ENCODE peak calls at places on chromosomes 16 and 17, in eight cellular contexts. N, B, R, E, Z, S, H and F are unnamed samples.

GRCh38 chr16:16166085-16166484 is 57.2 kb downstream of the ABCC6 start:
- DNase-seq in N (no peak), B (no peak), R (no peak), E (no peak), Z (no peak), S (no peak), H (no peak), F (no peak)

GRCh38 chr17:45293413-45294211 is 23.2 kb downstream of the MAP3K14 start:
- DNase-seq in N (peak), B (no peak), R (peak), E (peak), Z (peak), S (no peak), H (peak), F (peak)

GRCh38 chr17:4950075-4950756 is 703 bp upstream of the ENO3 start:
- DNase-seq in N (no peak), B (no peak), R (no peak), E (no peak), Z (no peak), S (no peak), H (no peak), F (peak)

GRCh38 chr17:47076171-47076570 is 97.1 kb upstream of the RPRML start:
- DNase-seq in N (no peak), B (no peak), R (no peak), E (no peak), Z (no peak), S (no peak), H (no peak), F (no peak)

GRCh38 chr17:10286324-10286723 is 86.5 kb downstream of the MYH13 start:
- DNase-seq in N (no peak), B (no peak), R (no peak), E (no peak), Z (no peak), S (no peak), H (no peak), F (no peak)

GRCh38 chr17:30363715-30364202 is 15.0 kb upstream of the CPD start:
- DNase-seq in N (no peak), B (peak), R (no peak), E (no peak), Z (peak), S (no peak), H (peak), F (no peak)

GRCh38 chr17:63150994-63151464 is 185.0 kb downstream of the TANC2 start:
- DNase-seq in N (peak), B (no peak), R (no peak), E (no peak), Z (no peak), S (no peak), H (no peak), F (no peak)

GRCh38 chr16:81180578-81180977 is 57.9 kb upstream of the BCO1 start:
- DNase-seq in N (no peak), B (no peak), R (no peak), E (no peak), Z (no peak), S (no peak), H (no peak), F (no peak)

GRCh38 chr16:15507299-15507958 is 73.0 kb downstream of the BMERB1 start:
- DNase-seq in N (no peak), B (no peak), R (no peak), E (no peak), Z (peak), S (no peak), H (peak), F (no peak)

GRCh38 chr17:6761817-6762216 is 6.0 kb downstream of the XAF1 start:
- DNase-seq in N (no peak), B (no peak), R (no peak), E (no peak), Z (no peak), S (no peak), H (no peak), F (no peak)

GRCh38 chr16:21628772-21629171 is 23.6 kb downstream of the IGSF6 start:
- DNase-seq in N (no peak), B (no peak), R (no peak), E (no peak), Z (peak), S (no peak), H (no peak), F (no peak)

GRCh38 chr16:47732806-47733150 is 271.6 kb downstream of the PHKB start:
- DNase-seq in N (no peak), B (peak), R (no peak), E (peak), Z (peak), S (no peak), H (peak), F (no peak)

GRCh38 chr17:79983456-79983855 is 52.2 kb downstream of the TBC1D16 start:
- DNase-seq in N (no peak), B (no peak), R (no peak), E (no peak), Z (no peak), S (no peak), H (no peak), F (peak)

GRCh38 chr17:21419299-21420239 is 43.4 kb downstream of the KCNJ12 start:
- DNase-seq in N (no peak), B (no peak), R (no peak), E (no peak), Z (no peak), S (no peak), H (no peak), F (no peak)

GRCh38 chr17:21283482-21284318 is 811 bp upstream of the MAP2K3 start:
- DNase-seq in N (peak), B (no peak), R (no peak), E (no peak), Z (no peak), S (no peak), H (no peak), F (no peak)

GRCh38 chr16:87344931-87345631 is 27.9 kb upstream of the C16orf95 start:
- DNase-seq in N (no peak), B (peak), R (no peak), E (no peak), Z (no peak), S (no peak), H (no peak), F (peak)

GRCh38 chr16:72291121-72291520 is 119.2 kb upstream of the PMFBP1 start:
- DNase-seq in N (no peak), B (no peak), R (no peak), E (no peak), Z (peak), S (no peak), H (peak), F (no peak)

GRCh38 chr17:80937501-80938356 is 53.9 kb upstream of the CHMP6 start:
- DNase-seq in N (no peak), B (no peak), R (no peak), E (no peak), Z (no peak), S (no peak), H (no peak), F (no peak)

GRCh38 chr16:89853306-89853993 is 19.9 kb upstream of the TCF25 start:
- DNase-seq in N (no peak), B (no peak), R (no peak), E (no peak), Z (no peak), S (no peak), H (no peak), F (no peak)

GRCh38 chr16:57540387-57540786 is 2.1 kb upstream of the ADGRG5 start:
- DNase-seq in N (no peak), B (no peak), R (no peak), E (no peak), Z (no peak), S (no peak), H (no peak), F (peak)

GRCh38 chr17:37194208-37194607 is 181.6 kb upstream of the C17orf78 start:
- DNase-seq in N (no peak), B (no peak), R (no peak), E (no peak), Z (no peak), S (no peak), H (no peak), F (no peak)

GRCh38 chr16:68306633-68307032 is 4.1 kb downstream of the SLC7A6OS start:
- DNase-seq in N (no peak), B (no peak), R (no peak), E (no peak), Z (no peak), S (no peak), H (no peak), F (no peak)

GRCh38 chr17:8871081-8871581 is 3.7 kb upstream of the PIK3R6 start:
- DNase-seq in N (no peak), B (no peak), R (no peak), E (no peak), Z (no peak), S (no peak), H (no peak), F (no peak)

GRCh38 chr17:17443173-17443572 is 33.6 kb upstream of the MED9 start:
- DNase-seq in N (no peak), B (no peak), R (no peak), E (no peak), Z (no peak), S (no peak), H (no peak), F (no peak)